ENCODE peak calls at places on chromosomes 13 and 19, in seven cellular contexts. One of them, this sample, is unnamed.

GRCh38 chr13:98879127-98879520 is 98.7 kb downstream of the DOCK9 start:
- DNase-seq in SK-N-DZ: no peak
- DNase-seq in cardiac muscle cell: no peak
- DNase-seq in fibroblast of villous mesenchyme: no peak
- DNase-seq in WERI-Rb-1: peak
- DNase-seq in activated CD4-positive, alpha-beta T cell treated with anti-CD3 and anti-CD28 coated beads, Interleukin-2, amount 50 U/mL, for 24 hours: no peak
- DNase-seq in AG04450: no peak
- DNase-seq in this sample: no peak

GRCh38 chr19:18446811-18447359 is 9.0 kb upstream of the ISYNA1 start:
- DNase-seq in cardiac muscle cell: no peak
- DNase-seq in AG04450: no peak
- DNase-seq in activated CD4-positive, alpha-beta T cell treated with anti-CD3 and anti-CD28 coated beads, Interleukin-2, amount 50 U/mL, for 24 hours: no peak
- DNase-seq in fibroblast of villous mesenchyme: no peak
- DNase-seq in WERI-Rb-1: no peak
- DNase-seq in SK-N-DZ: no peak
- DNase-seq in this sample: no peak

GRCh38 chr19:50258918-50259372 is 55.5 kb downstream of the MYH14 start:
- DNase-seq in WERI-Rb-1: no peak
- DNase-seq in SK-N-DZ: no peak
- DNase-seq in AG04450: no peak
- DNase-seq in cardiac muscle cell: peak
- DNase-seq in activated CD4-positive, alpha-beta T cell treated with anti-CD3 and anti-CD28 coated beads, Interleukin-2, amount 50 U/mL, for 24 hours: no peak
- DNase-seq in fibroblast of villous mesenchyme: no peak
- DNase-seq in this sample: peak

GRCh38 chr13:75806101-75806500 is 170.0 kb downstream of the LMO7 start:
- DNase-seq in AG04450: no peak
- DNase-seq in cardiac muscle cell: no peak
- DNase-seq in fibroblast of villous mesenchyme: no peak
- DNase-seq in WERI-Rb-1: no peak
- DNase-seq in SK-N-DZ: no peak
- DNase-seq in activated CD4-positive, alpha-beta T cell treated with anti-CD3 and anti-CD28 coated beads, Interleukin-2, amount 50 U/mL, for 24 hours: no peak
- DNase-seq in this sample: no peak

GRCh38 chr19:8641908-8642547 is 11.6 kb downstream of the NFILZ start:
- DNase-seq in WERI-Rb-1: no peak
- DNase-seq in cardiac muscle cell: peak
- DNase-seq in SK-N-DZ: peak
- DNase-seq in fibroblast of villous mesenchyme: peak
- DNase-seq in AG04450: no peak
- DNase-seq in activated CD4-positive, alpha-beta T cell treated with anti-CD3 and anti-CD28 coated beads, Interleukin-2, amount 50 U/mL, for 24 hours: peak
- DNase-seq in this sample: peak

GRCh38 chr19:46670874-46671273 is 9.9 kb upstream of the DACT3 start:
- DNase-seq in cardiac muscle cell: no peak
- DNase-seq in WERI-Rb-1: no peak
- DNase-seq in AG04450: no peak
- DNase-seq in activated CD4-positive, alpha-beta T cell treated with anti-CD3 and anti-CD28 coated beads, Interleukin-2, amount 50 U/mL, for 24 hours: no peak
- DNase-seq in fibroblast of villous mesenchyme: no peak
- DNase-seq in SK-N-DZ: no peak
- DNase-seq in this sample: no peak

GRCh38 chr13:41554180-41554579 is 96.8 kb downstream of the RGCC start:
- DNase-seq in SK-N-DZ: no peak
- DNase-seq in fibroblast of villous mesenchyme: no peak
- DNase-seq in AG04450: no peak
- DNase-seq in cardiac muscle cell: no peak
- DNase-seq in WERI-Rb-1: no peak
- DNase-seq in activated CD4-positive, alpha-beta T cell treated with anti-CD3 and anti-CD28 coated beads, Interleukin-2, amount 50 U/mL, for 24 hours: no peak
- DNase-seq in this sample: no peak

GRCh38 chr19:41945135-41945766 is 13.9 kb downstream of the RABAC1 start:
- DNase-seq in AG04450: no peak
- DNase-seq in cardiac muscle cell: no peak
- DNase-seq in fibroblast of villous mesenchyme: no peak
- DNase-seq in SK-N-DZ: no peak
- DNase-seq in WERI-Rb-1: no peak
- DNase-seq in activated CD4-positive, alpha-beta T cell treated with anti-CD3 and anti-CD28 coated beads, Interleukin-2, amount 50 U/mL, for 24 hours: peak
- DNase-seq in this sample: no peak

GRCh38 chr19:48417436-48417835 is 24.0 kb downstream of the GRIN2D start:
- DNase-seq in AG04450: no peak
- DNase-seq in WERI-Rb-1: no peak
- DNase-seq in fibroblast of villous mesenchyme: no peak
- DNase-seq in SK-N-DZ: no peak
- DNase-seq in activated CD4-positive, alpha-beta T cell treated with anti-CD3 and anti-CD28 coated beads, Interleukin-2, amount 50 U/mL, for 24 hours: no peak
- DNase-seq in cardiac muscle cell: no peak
- DNase-seq in this sample: no peak

GRCh38 chr13:24890256-24890655 is 126.3 kb downstream of the RNF17 start:
- DNase-seq in cardiac muscle cell: no peak
- DNase-seq in AG04450: no peak
- DNase-seq in activated CD4-positive, alpha-beta T cell treated with anti-CD3 and anti-CD28 coated beads, Interleukin-2, amount 50 U/mL, for 24 hours: no peak
- DNase-seq in WERI-Rb-1: no peak
- DNase-seq in fibroblast of villous mesenchyme: no peak
- DNase-seq in SK-N-DZ: no peak
- DNase-seq in this sample: no peak

GRCh38 chr13:98475521-98475920 is 101.4 kb downstream of the STK24 start:
- DNase-seq in activated CD4-positive, alpha-beta T cell treated with anti-CD3 and anti-CD28 coated beads, Interleukin-2, amount 50 U/mL, for 24 hours: no peak
- DNase-seq in AG04450: no peak
- DNase-seq in fibroblast of villous mesenchyme: peak
- DNase-seq in WERI-Rb-1: no peak
- DNase-seq in cardiac muscle cell: peak
- DNase-seq in SK-N-DZ: no peak
- DNase-seq in this sample: peak

GRCh38 chr13:110561335-110562033 is at the start of gene RAB20:
- DNase-seq in cardiac muscle cell: peak
- DNase-seq in AG04450: peak
- DNase-seq in WERI-Rb-1: peak
- DNase-seq in SK-N-DZ: peak
- DNase-seq in activated CD4-positive, alpha-beta T cell treated with anti-CD3 and anti-CD28 coated beads, Interleukin-2, amount 50 U/mL, for 24 hours: peak
- DNase-seq in fibroblast of villous mesenchyme: peak
- DNase-seq in this sample: peak

GRCh38 chr13:83935566-83935965 is 53.3 kb upstream of the SLITRK1 start:
- DNase-seq in AG04450: no peak
- DNase-seq in activated CD4-positive, alpha-beta T cell treated with anti-CD3 and anti-CD28 coated beads, Interleukin-2, amount 50 U/mL, for 24 hours: no peak
- DNase-seq in WERI-Rb-1: no peak
- DNase-seq in SK-N-DZ: no peak
- DNase-seq in fibroblast of villous mesenchyme: no peak
- DNase-seq in cardiac muscle cell: no peak
- DNase-seq in this sample: no peak

GRCh38 chr13:31775148-31775547 is 35.8 kb downstream of the RXFP2 start:
- DNase-seq in cardiac muscle cell: peak
- DNase-seq in fibroblast of villous mesenchyme: no peak
- DNase-seq in activated CD4-positive, alpha-beta T cell treated with anti-CD3 and anti-CD28 coated beads, Interleukin-2, amount 50 U/mL, for 24 hours: no peak
- DNase-seq in AG04450: no peak
- DNase-seq in SK-N-DZ: no peak
- DNase-seq in WERI-Rb-1: no peak
- DNase-seq in this sample: no peak

GRCh38 chr19:40600086-40600917 is 867 bp upstream of the LTBP4 start:
- DNase-seq in WERI-Rb-1: no peak
- DNase-seq in SK-N-DZ: no peak
- DNase-seq in AG04450: no peak
- DNase-seq in cardiac muscle cell: no peak
- DNase-seq in fibroblast of villous mesenchyme: no peak
- DNase-seq in activated CD4-positive, alpha-beta T cell treated with anti-CD3 and anti-CD28 coated beads, Interleukin-2, amount 50 U/mL, for 24 hours: no peak
- DNase-seq in this sample: no peak

GRCh38 chr19:3555653-3556422 is 1.5 kb downstream of the MFSD12 start:
- DNase-seq in SK-N-DZ: no peak
- DNase-seq in fibroblast of villous mesenchyme: no peak
- DNase-seq in activated CD4-positive, alpha-beta T cell treated with anti-CD3 and anti-CD28 coated beads, Interleukin-2, amount 50 U/mL, for 24 hours: no peak
- DNase-seq in WERI-Rb-1: no peak
- DNase-seq in cardiac muscle cell: no peak
- DNase-seq in AG04450: no peak
- DNase-seq in this sample: peak

GRCh38 chr19:49875177-49875576 is 2.0 kb downstream of the AKT1S1 start:
- DNase-seq in SK-N-DZ: no peak
- DNase-seq in AG04450: no peak
- DNase-seq in fibroblast of villous mesenchyme: no peak
- DNase-seq in WERI-Rb-1: no peak
- DNase-seq in cardiac muscle cell: no peak
- DNase-seq in activated CD4-positive, alpha-beta T cell treated with anti-CD3 and anti-CD28 coated beads, Interleukin-2, amount 50 U/mL, for 24 hours: no peak
- DNase-seq in this sample: no peak

GRCh38 chr19:50777830-50778303 is 7.6 kb downstream of the GPR32 start:
- DNase-seq in cardiac muscle cell: peak
- DNase-seq in SK-N-DZ: no peak
- DNase-seq in fibroblast of villous mesenchyme: peak
- DNase-seq in AG04450: no peak
- DNase-seq in activated CD4-positive, alpha-beta T cell treated with anti-CD3 and anti-CD28 coated beads, Interleukin-2, amount 50 U/mL, for 24 hours: no peak
- DNase-seq in WERI-Rb-1: no peak
- DNase-seq in this sample: peak

GRCh38 chr13:28707629-28708427 is 10.9 kb downstream of the SLC46A3 start:
- DNase-seq in SK-N-DZ: no peak
- DNase-seq in AG04450: peak
- DNase-seq in activated CD4-positive, alpha-beta T cell treated with anti-CD3 and anti-CD28 coated beads, Interleukin-2, amount 50 U/mL, for 24 hours: no peak
- DNase-seq in WERI-Rb-1: no peak
- DNase-seq in fibroblast of villous mesenchyme: peak
- DNase-seq in cardiac muscle cell: peak
- DNase-seq in this sample: no peak

GRCh38 chr19:35249848-35250711 is 1.3 kb downstream of the LSR start:
- DNase-seq in SK-N-DZ: no peak
- DNase-seq in WERI-Rb-1: peak
- DNase-seq in fibroblast of villous mesenchyme: no peak
- DNase-seq in activated CD4-positive, alpha-beta T cell treated with anti-CD3 and anti-CD28 coated beads, Interleukin-2, amount 50 U/mL, for 24 hours: no peak
- DNase-seq in AG04450: no peak
- DNase-seq in cardiac muscle cell: no peak
- DNase-seq in this sample: no peak

GRCh38 chr13:36193151-36193855 is 21.1 kb downstream of the SOHLH2 start:
- DNase-seq in cardiac muscle cell: peak
- DNase-seq in SK-N-DZ: no peak
- DNase-seq in AG04450: no peak
- DNase-seq in WERI-Rb-1: no peak
- DNase-seq in activated CD4-positive, alpha-beta T cell treated with anti-CD3 and anti-CD28 coated beads, Interleukin-2, amount 50 U/mL, for 24 hours: no peak
- DNase-seq in fibroblast of villous mesenchyme: no peak
- DNase-seq in this sample: no peak

GRCh38 chr19:18656337-18657086 is 19.7 kb downstream of the KLHL26 start:
- DNase-seq in cardiac muscle cell: no peak
- DNase-seq in fibroblast of villous mesenchyme: no peak
- DNase-seq in SK-N-DZ: no peak
- DNase-seq in AG04450: no peak
- DNase-seq in activated CD4-positive, alpha-beta T cell treated with anti-CD3 and anti-CD28 coated beads, Interleukin-2, amount 50 U/mL, for 24 hours: no peak
- DNase-seq in WERI-Rb-1: no peak
- DNase-seq in this sample: no peak

GRCh38 chr13:48296528-48296927 is 7.0 kb upstream of the RB1 start:
- DNase-seq in SK-N-DZ: no peak
- DNase-seq in fibroblast of villous mesenchyme: no peak
- DNase-seq in activated CD4-positive, alpha-beta T cell treated with anti-CD3 and anti-CD28 coated beads, Interleukin-2, amount 50 U/mL, for 24 hours: no peak
- DNase-seq in cardiac muscle cell: no peak
- DNase-seq in WERI-Rb-1: no peak
- DNase-seq in AG04450: no peak
- DNase-seq in this sample: no peak

This sample was measured in SK-N-SH.